ENCODE peak calls at places on chromosome 19, in ten cellular contexts. E, Q, J, N, G, W, R, L, T and D are unnamed samples.

GRCh38 chr19:15820646-15821045 is 5.2 kb upstream of the OR10H1 start:
- DNase-seq in E (peak), Q (no peak), J (no peak), N (no peak), G (no peak), W (no peak), R (no peak), L (no peak), T (no peak), D (no peak)

GRCh38 chr19:16153582-16154336 is 10.3 kb downstream of the HSH2D start:
- DNase-seq in E (no peak), Q (no peak), J (no peak), N (no peak), G (no peak), W (no peak), R (no peak), L (no peak), T (no peak), D (no peak)

GRCh38 chr19:38265213-38265861 is 964 bp downstream of the SPINT2 start:
- DNase-seq in E (no peak), Q (no peak), J (no peak), N (no peak), G (no peak), W (no peak), R (peak), L (no peak), T (no peak), D (no peak)

GRCh38 chr19:44626067-44626624 is 12.8 kb downstream of the IGSF23 start:
- DNase-seq in E (no peak), Q (no peak), J (no peak), N (no peak), G (peak), W (no peak), R (no peak), L (no peak), T (no peak), D (peak)

GRCh38 chr19:18203408-18203862 is 407 bp downstream of the RAB3A start:
- DNase-seq in E (no peak), Q (peak), J (no peak), N (no peak), G (no peak), W (no peak), R (no peak), L (peak), T (no peak), D (no peak)

GRCh38 chr19:5072115-5072514 is 103.2 kb downstream of the KDM4B start:
- DNase-seq in E (no peak), Q (no peak), J (no peak), N (no peak), G (no peak), W (no peak), R (no peak), L (no peak), T (no peak), D (no peak)

GRCh38 chr19:39083983-39084731 is at the start of gene ACP7:
- DNase-seq in E (peak), Q (no peak), J (no peak), N (peak), G (no peak), W (no peak), R (peak), L (no peak), T (no peak), D (no peak)

GRCh38 chr19:10418281-10419199 is 1.8 kb upstream of the PDE4A start:
- DNase-seq in E (no peak), Q (no peak), J (no peak), N (no peak), G (no peak), W (no peak), R (no peak), L (no peak), T (no peak), D (no peak)

GRCh38 chr19:13169769-13170168 is 19.6 kb downstream of the IER2 start:
- DNase-seq in E (no peak), Q (no peak), J (no peak), N (no peak), G (peak), W (no peak), R (no peak), L (no peak), T (no peak), D (no peak)

GRCh38 chr19:53849237-53849676 is 18.4 kb upstream of the MYADM start:
- DNase-seq in E (no peak), Q (no peak), J (no peak), N (no peak), G (peak), W (no peak), R (no peak), L (no peak), T (no peak), D (no peak)

GRCh38 chr19:48424694-48425219 is 21.0 kb upstream of the GRWD1 start:
- DNase-seq in E (no peak), Q (peak), J (no peak), N (no peak), G (peak), W (no peak), R (no peak), L (no peak), T (no peak), D (no peak)

GRCh38 chr19:1672038-1672768 is 19.8 kb upstream of the TCF3 start:
- DNase-seq in E (peak), Q (peak), J (peak), N (peak), G (peak), W (no peak), R (peak), L (no peak), T (peak), D (no peak)

GRCh38 chr19:58477871-58478270 is 1.7 kb downstream of the ZNF446 start:
- DNase-seq in E (no peak), Q (no peak), J (no peak), N (no peak), G (no peak), W (no peak), R (no peak), L (no peak), T (no peak), D (no peak)

GRCh38 chr19:30169196-30169900 is 202.8 kb upstream of the ZNF536 start:
- DNase-seq in E (no peak), Q (no peak), J (no peak), N (no peak), G (no peak), W (no peak), R (no peak), L (no peak), T (no peak), D (no peak)

GRCh38 chr19:35585844-35586243 is at the start of gene PMIS2:
- DNase-seq in E (no peak), Q (no peak), J (no peak), N (no peak), G (no peak), W (peak), R (no peak), L (no peak), T (no peak), D (no peak)

GRCh38 chr19:12784394-12784870 is 6.9 kb upstream of the JUNB start:
- DNase-seq in E (peak), Q (no peak), J (peak), N (no peak), G (no peak), W (no peak), R (peak), L (no peak), T (no peak), D (no peak)

GRCh38 chr19:2261438-2262172 is 5.4 kb upstream of the JSRP1 start:
- DNase-seq in E (peak), Q (no peak), J (peak), N (peak), G (no peak), W (no peak), R (peak), L (no peak), T (no peak), D (no peak)

GRCh38 chr19:39817888-39818561 is 15.9 kb downstream of the DYRK1B start:
- DNase-seq in E (no peak), Q (no peak), J (no peak), N (no peak), G (no peak), W (no peak), R (no peak), L (no peak), T (no peak), D (no peak)

GRCh38 chr19:31658993-31659896 is 310.0 kb upstream of the TSHZ3 start:
- DNase-seq in E (no peak), Q (no peak), J (no peak), N (no peak), G (no peak), W (no peak), R (no peak), L (no peak), T (no peak), D (no peak)

GRCh38 chr19:57667220-57667619 is 1.5 kb upstream of the ZSCAN4 start:
- DNase-seq in E (no peak), Q (no peak), J (no peak), N (no peak), G (no peak), W (no peak), R (no peak), L (no peak), T (no peak), D (no peak)

GRCh38 chr19:33878136-33878535 is 81.5 kb downstream of the KCTD15 start:
- DNase-seq in E (no peak), Q (no peak), J (no peak), N (no peak), G (no peak), W (no peak), R (no peak), L (no peak), T (no peak), D (no peak)

GRCh38 chr19:2048104-2048958 is 2.7 kb downstream of the MKNK2 start:
- DNase-seq in E (no peak), Q (no peak), J (no peak), N (no peak), G (no peak), W (no peak), R (no peak), L (no peak), T (no peak), D (no peak)

GRCh38 chr19:1269478-1270167 is 491 bp downstream of the CIRBP start:
- DNase-seq in E (peak), Q (peak), J (peak), N (peak), G (peak), W (peak), R (peak), L (peak), T (peak), D (peak)

GRCh38 chr19:56566904-56567273 is 379 bp upstream of the ZNF470 start:
- DNase-seq in E (no peak), Q (peak), J (peak), N (peak), G (peak), W (peak), R (no peak), L (peak), T (peak), D (peak)

GRCh38 chr19:18657590-18658365 is 20.9 kb downstream of the KLHL26 start:
- DNase-seq in E (no peak), Q (no peak), J (no peak), N (no peak), G (no peak), W (no peak), R (no peak), L (peak), T (no peak), D (peak)